ENCODE peak calls at places on chromosome 18, in five cellular contexts. Q is LNCaP clone FGC; M is mucosa of gallbladder; K is activated naive CD8-positive, alpha-beta T cell treated with anti-CD3 and anti-CD28 coated beads, Interleukin-2, amount 50 U/mL, for 24 hours; N is transverse colon. V is an unnamed sample.

GRCh38 chr18:774811-775210 is 37.2 kb downstream of the YES1 start:
- DNase-seq in Q (no peak), M (no peak), K (no peak), N (no peak), V (no peak)

GRCh38 chr18:79485788-79486355 is 90.1 kb downstream of the NFATC1 start:
- DNase-seq in Q (no peak), M (no peak), K (no peak), N (no peak), V (peak; percentile 92)

GRCh38 chr18:72456802-72457201 is 87.3 kb downstream of the CBLN2 start:
- DNase-seq in Q (no peak), M (no peak), K (no peak), N (no peak), V (peak; percentile 82)

GRCh38 chr18:36663312-36663711 is 165.5 kb downstream of the TPGS2 start:
- DNase-seq in Q (no peak), M (no peak), K (no peak), N (no peak), V (no peak)

GRCh38 chr18:41150316-41150715 is 804.7 kb upstream of the PIK3C3 start:
- DNase-seq in Q (no peak), M (no peak), K (no peak), N (no peak), V (no peak)

GRCh38 chr18:34970106-34970505 is 71.1 kb upstream of the MAPRE2 start:
- DNase-seq in Q (no peak), M (no peak), K (no peak), N (no peak), V (peak; percentile 36)

GRCh38 chr18:54712758-54713157 is 115.5 kb upstream of the RAB27B start:
- DNase-seq in Q (no peak), M (no peak), K (no peak), N (peak; percentile 32), V (no peak)

GRCh38 chr18:58183226-58183625 is 139.2 kb downstream of the NEDD4L start:
- DNase-seq in Q (peak; percentile 99), M (no peak), K (no peak), N (no peak), V (no peak)

GRCh38 chr18:27964811-27965210 is 212.1 kb downstream of the CDH2 start:
- DNase-seq in Q (no peak), M (no peak), K (no peak), N (no peak), V (peak; percentile 51)

GRCh38 chr18:44789704-44790103 is 109.0 kb downstream of the SETBP1 start:
- DNase-seq in Q (no peak), M (no peak), K (no peak), N (no peak), V (peak; percentile 50)

GRCh38 chr18:59672125-59672769 is 25.0 kb downstream of the CCBE1 start:
- DNase-seq in Q (no peak), M (no peak), K (no peak), N (no peak), V (peak; percentile 62)

GRCh38 chr18:48295586-48296311 is 113.4 kb downstream of the ZBTB7C start:
- DNase-seq in Q (no peak), M (no peak), K (no peak), N (no peak), V (no peak)

GRCh38 chr18:70419526-70419925 is 130.7 kb downstream of the SOCS6 start:
- DNase-seq in Q (no peak), M (no peak), K (no peak), N (no peak), V (peak; percentile 90)

GRCh38 chr18:34909637-34910364 is 131.4 kb upstream of the MAPRE2 start:
- DNase-seq in Q (no peak), M (no peak), K (no peak), N (no peak), V (peak; percentile 85)

GRCh38 chr18:12253517-12254136 is 534 bp upstream of the CIDEA start:
- DNase-seq in Q (no peak), M (no peak), K (no peak), N (no peak), V (no peak)

GRCh38 chr18:44594779-44595467 is 85.8 kb upstream of the SETBP1 start:
- DNase-seq in Q (no peak), M (no peak), K (no peak), N (no peak), V (peak; percentile 85)

GRCh38 chr18:50817898-50818250 is 1.9 kb downstream of the MRO start:
- DNase-seq in Q (no peak), M (no peak), K (no peak), N (no peak), V (peak; percentile 30)

GRCh38 chr18:79628416-79629248 is 51.0 kb upstream of the CTDP1 start:
- DNase-seq in Q (no peak), M (no peak), K (no peak), N (no peak), V (no peak)

GRCh38 chr18:59874166-59874565 is 25.6 kb upstream of the PMAIP1 start:
- DNase-seq in Q (no peak), M (no peak), K (no peak), N (no peak), V (peak; percentile 91)

GRCh38 chr18:58578835-58579560 is 49.9 kb downstream of the ALPK2 start:
- DNase-seq in Q (no peak), M (no peak), K (no peak), N (no peak), V (peak; percentile 86)

GRCh38 chr18:59921384-59921891 is 21.6 kb downstream of the PMAIP1 start:
- DNase-seq in Q (no peak), M (no peak), K (peak; percentile 67), N (no peak), V (no peak)

GRCh38 chr18:7369006-7369405 is 138.1 kb downstream of the LRRC30 start:
- DNase-seq in Q (no peak), M (no peak), K (no peak), N (no peak), V (no peak)

GRCh38 chr18:37570336-37570930 is 4.8 kb upstream of the CELF4 start:
- DNase-seq in Q (no peak), M (no peak), K (no peak), N (no peak), V (no peak)

GRCh38 chr18:63553117-63553516 is 10.9 kb downstream of the SERPINB12 start:
- DNase-seq in Q (no peak), M (no peak), K (no peak), N (no peak), V (peak; percentile 60)

GRCh38 chr18:11154369-11154982 is 5.1 kb upstream of the PIEZO2 start:
- DNase-seq in Q (peak; percentile 45), M (no peak), K (no peak), N (no peak), V (peak; percentile 27)

GRCh38 chr18:44856157-44856556 is 175.5 kb downstream of the SETBP1 start:
- DNase-seq in Q (no peak), M (no peak), K (no peak), N (no peak), V (no peak)

GRCh38 chr18:28607991-28608390 is 431.1 kb upstream of the CDH2 start:
- DNase-seq in Q (no peak), M (no peak), K (no peak), N (no peak), V (no peak)

GRCh38 chr18:58054041-58054733 is 10.2 kb downstream of the NEDD4L start:
- DNase-seq in Q (no peak), M (no peak), K (no peak), N (no peak), V (peak; percentile 74)

GRCh38 chr18:58544616-58545337 is 84.1 kb downstream of the ALPK2 start:
- DNase-seq in Q (no peak), M (no peak), K (no peak), N (no peak), V (peak; percentile 81)

GRCh38 chr18:8982416-8983183 is 119.9 kb upstream of the NDUFV2 start:
- DNase-seq in Q (peak; percentile 18), M (peak; percentile 49), K (no peak), N (peak; percentile 30), V (peak; percentile 84)

GRCh38 chr18:50662775-50663383 is 103.0 kb downstream of the MAPK4 start:
- DNase-seq in Q (no peak), M (no peak), K (no peak), N (no peak), V (no peak)

GRCh38 chr18:7624697-7625096 is 57.6 kb downstream of the PTPRM start:
- DNase-seq in Q (no peak), M (no peak), K (no peak), N (no peak), V (no peak)